ENCODE peak calls at places on chromosomes 13 and 19, in seven cellular contexts. I, Q, M, K, O, B and T are unnamed samples.

GRCh38 chr19:39515551-39516191 is 732 bp downstream of the SELENOV start:
- DNase-seq in O (peak; percentile 45), Q (no peak), M (no peak), B (peak; percentile 54), K (no peak), I (no peak), T (no peak)

GRCh38 chr19:18119243-18120105 is 21.9 kb downstream of the MAST3 start:
- DNase-seq in I (peak; percentile 32), O (peak; percentile 68), M (no peak), Q (no peak), B (no peak), K (peak; percentile 77), T (peak; percentile 41)

GRCh38 chr19:1853295-1854031 is 5.2 kb upstream of the REXO1 start:
- DNase-seq in O (peak; percentile 88), M (peak; percentile 65), I (peak; percentile 31), B (peak; percentile 79), Q (peak; percentile 85), K (peak; percentile 96), T (no peak)

GRCh38 chr19:19661675-19662251 is 1.7 kb downstream of the ATP13A1 start:
- DNase-seq in M (no peak), Q (no peak), I (no peak), O (no peak), K (peak; percentile 81), B (no peak), T (no peak)

GRCh38 chr19:45470147-45471081 is 2.6 kb downstream of the FOSB start:
- DNase-seq in M (no peak), O (no peak), K (no peak), I (no peak), Q (peak; percentile 83), B (peak; percentile 50), T (no peak)

GRCh38 chr19:50280983-50281382 is 48.2 kb downstream of the KCNC3 start:
- DNase-seq in I (no peak), O (no peak), M (no peak), Q (no peak), B (no peak), K (no peak), T (no peak)

GRCh38 chr13:79456051-79456450 is 24.9 kb upstream of the NDFIP2 start:
- DNase-seq in M (no peak), B (no peak), Q (no peak), O (no peak), K (no peak), I (no peak), T (no peak)

GRCh38 chr13:93248627-93249047 is 22.0 kb downstream of the GPC6 start:
- DNase-seq in K (no peak), M (no peak), O (no peak), Q (peak; percentile 49), I (no peak), B (peak; percentile 46), T (no peak)

GRCh38 chr19:18202759-18203407 is 959 bp downstream of the RAB3A start:
- DNase-seq in K (no peak), I (peak; percentile 62), Q (no peak), O (peak; percentile 62), B (peak; percentile 57), M (no peak), T (peak; percentile 34)

GRCh38 chr13:101474419-101474957 is 22.0 kb downstream of the ITGBL1 start:
- DNase-seq in B (peak; percentile 16), K (no peak), I (peak; percentile 30), O (no peak), M (no peak), Q (peak; percentile 43), T (peak; percentile 70)

GRCh38 chr13:35926859-35927530 is 204.2 kb downstream of the DCLK1 start:
- DNase-seq in B (no peak), O (no peak), M (no peak), K (no peak), I (no peak), Q (no peak), T (no peak)

GRCh38 chr19:5255602-5256231 is 84.9 kb downstream of the PTPRS start:
- DNase-seq in B (no peak), I (peak; percentile 20), O (no peak), M (no peak), Q (no peak), K (no peak), T (peak; percentile 14)

GRCh38 chr19:45952691-45953505 is 20.8 kb downstream of the NOVA2 start:
- DNase-seq in K (peak; percentile 56), Q (peak; percentile 68), O (peak; percentile 65), M (peak; percentile 93), I (no peak), B (peak; percentile 92), T (no peak)

GRCh38 chr19:16252459-16253205 is 54.9 kb downstream of the AP1M1 start:
- DNase-seq in I (no peak), M (no peak), B (no peak), K (no peak), Q (no peak), O (no peak), T (no peak)

GRCh38 chr13:50526771-50527567 is 316.5 kb downstream of the DLEU7 start:
- DNase-seq in O (no peak), M (no peak), K (no peak), I (no peak), B (no peak), Q (no peak), T (no peak)

GRCh38 chr19:40578442-40578908 is 1.8 kb downstream of the SHKBP1 start:
- DNase-seq in O (no peak), I (peak; percentile 52), M (peak; percentile 79), K (no peak), B (no peak), Q (no peak), T (no peak)

GRCh38 chr19:58338825-58339558 is 12.2 kb downstream of the ZSCAN22 start:
- DNase-seq in Q (peak; percentile 15), I (no peak), K (no peak), O (no peak), M (no peak), B (peak; percentile 29), T (no peak)

GRCh38 chr19:43774103-43774939 is 6.5 kb downstream of the KCNN4 start:
- DNase-seq in Q (peak; percentile 45), K (no peak), M (no peak), B (peak; percentile 86), I (peak; percentile 32), O (no peak), T (peak; percentile 64)

GRCh38 chr19:18117692-18118378 is 20.3 kb downstream of the MAST3 start:
- DNase-seq in B (peak; percentile 98), O (peak; percentile 98), K (peak; percentile 97), M (peak; percentile 55), Q (peak; percentile 74), I (peak; percentile 80), T (peak; percentile 60)

GRCh38 chr13:105972306-105972721 is 563.1 kb downstream of the EFNB2 start:
- DNase-seq in B (no peak), O (no peak), M (no peak), Q (no peak), K (no peak), I (no peak), T (no peak)

GRCh38 chr19:4152241-4152998 is 1.0 kb upstream of the CREB3L3 start:
- DNase-seq in M (no peak), B (no peak), K (no peak), O (no peak), Q (no peak), I (no peak), T (no peak)

GRCh38 chr13:76473552-76474134 is 412.6 kb downstream of the KCTD12 start:
- DNase-seq in B (peak; percentile 80), I (peak; percentile 46), M (peak; percentile 22), O (peak; percentile 63), Q (peak; percentile 83), K (peak; percentile 74), T (no peak)

GRCh38 chr13:98480915-98481510 is 95.9 kb downstream of the STK24 start:
- DNase-seq in M (no peak), I (no peak), Q (no peak), O (peak; percentile 62), K (peak; percentile 70), B (no peak), T (no peak)

GRCh38 chr19:11921852-11922495 is 2.9 kb upstream of the ZNF700 start:
- DNase-seq in O (no peak), B (no peak), M (no peak), I (no peak), Q (no peak), K (no peak), T (no peak)

GRCh38 chr13:95926231-95926630 is 127.0 kb downstream of the UGGT2 start:
- DNase-seq in B (no peak), I (no peak), O (no peak), M (no peak), K (no peak), Q (no peak), T (no peak)

GRCh38 chr13:32669030-32669646 is 82.9 kb downstream of the PDS5B start:
- DNase-seq in M (peak; percentile 3), O (no peak), B (no peak), Q (peak; percentile 52), K (no peak), I (no peak), T (no peak)

GRCh38 chr13:73323615-73324014 is 264.8 kb downstream of the KLF5 start:
- DNase-seq in I (no peak), B (no peak), Q (no peak), O (no peak), M (no peak), K (no peak), T (no peak)

GRCh38 chr13:111283991-111284390 is 36.5 kb upstream of the TEX29 start:
- DNase-seq in O (no peak), I (no peak), K (no peak), Q (no peak), M (no peak), B (no peak), T (no peak)

GRCh38 chr19:15516363-15516762 is 8.0 kb downstream of the CYP4F22 start:
- DNase-seq in M (no peak), I (no peak), Q (no peak), B (no peak), K (no peak), O (no peak), T (no peak)

GRCh38 chr19:2244486-2244885 is 4.6 kb upstream of the AMH start:
- DNase-seq in K (no peak), Q (no peak), I (no peak), M (no peak), B (no peak), O (no peak), T (no peak)

GRCh38 chr19:21396893-21397572 is at the start of gene ZNF493:
- DNase-seq in O (peak; percentile 90), B (peak; percentile 83), M (no peak), K (peak; percentile 92), Q (peak; percentile 96), I (peak; percentile 91), T (peak; percentile 91)

GRCh38 chr13:107803822-107804495 is 411.4 kb downstream of the LIG4 start:
- DNase-seq in O (no peak), I (no peak), B (no peak), K (no peak), M (no peak), Q (no peak), T (no peak)

GRCh38 chr13:39942901-39943273 is 287.4 kb downstream of the COG6 start:
- DNase-seq in I (no peak), O (peak; percentile 79), K (peak; percentile 74), Q (peak; percentile 83), B (peak; percentile 65), M (peak; percentile 58), T (no peak)